ENCODE peak calls at places on chromosome 1, in six cellular contexts. One of them, this sample, is unnamed. For H3K4me1, the result is how much of the 10 kb centered on the place peaks cover.

GRCh38 chr1:42940851-42941639 is 17.6 kb downstream of the SLC2A1 start:
- DNase-seq in neuronal stem cell: no peak
- DNase-seq in uterus: no peak
- DNase-seq in spleen: peak
- DNase-seq in effector memory CD4-positive, alpha-beta T cell: no peak
- DNase-seq in CD4-positive, alpha-beta memory T cell: no peak
- DNase-seq in this sample: peak

GRCh38 chr1:63320024-63320799 is 2.2 kb upstream of the FOXD3 start:
- DNase-seq in uterus: no peak
- DNase-seq in effector memory CD4-positive, alpha-beta T cell: no peak
- DNase-seq in CD4-positive, alpha-beta memory T cell: peak
- DNase-seq in spleen: no peak
- DNase-seq in neuronal stem cell: peak
- DNase-seq in this sample: peak

GRCh38 chr1:210201671-210202070 is 30.9 kb upstream of the SERTAD4 start:
- DNase-seq in neuronal stem cell: no peak
- DNase-seq in CD4-positive, alpha-beta memory T cell: no peak
- DNase-seq in uterus: no peak
- DNase-seq in effector memory CD4-positive, alpha-beta T cell: no peak
- DNase-seq in spleen: no peak
- DNase-seq in this sample: no peak

GRCh38 chr1:2025491-2025981 is 6.4 kb downstream of the GABRD start:
- DNase-seq in CD4-positive, alpha-beta memory T cell: no peak
- DNase-seq in effector memory CD4-positive, alpha-beta T cell: no peak
- DNase-seq in neuronal stem cell: no peak
- DNase-seq in uterus: peak
- DNase-seq in spleen: peak
- DNase-seq in this sample: no peak

GRCh38 chr1:244010191-244010590 is 40.9 kb upstream of the ZBTB18 start:
- DNase-seq in CD4-positive, alpha-beta memory T cell: no peak
- DNase-seq in spleen: no peak
- DNase-seq in uterus: no peak
- DNase-seq in effector memory CD4-positive, alpha-beta T cell: no peak
- DNase-seq in neuronal stem cell: no peak
- DNase-seq in this sample: no peak

GRCh38 chr1:72433591-72433990 is 151.3 kb upstream of the NEGR1 start:
- DNase-seq in effector memory CD4-positive, alpha-beta T cell: no peak
- DNase-seq in neuronal stem cell: no peak
- DNase-seq in spleen: no peak
- DNase-seq in CD4-positive, alpha-beta memory T cell: no peak
- DNase-seq in uterus: no peak
- DNase-seq in this sample: no peak

GRCh38 chr1:24904731-24905354 is 25.2 kb downstream of the RUNX3 start:
- DNase-seq in CD4-positive, alpha-beta memory T cell: no peak
- DNase-seq in uterus: peak
- DNase-seq in spleen: peak
- DNase-seq in effector memory CD4-positive, alpha-beta T cell: no peak
- DNase-seq in neuronal stem cell: no peak
- DNase-seq in this sample: peak

GRCh38 chr1:51559064-51559500 is 40.0 kb upstream of the EPS15 start:
- DNase-seq in spleen: no peak
- DNase-seq in CD4-positive, alpha-beta memory T cell: no peak
- DNase-seq in neuronal stem cell: no peak
- DNase-seq in effector memory CD4-positive, alpha-beta T cell: no peak
- DNase-seq in uterus: no peak
- DNase-seq in this sample: no peak

GRCh38 chr1:151166506-151166956 is 587 bp downstream of the SCNM1 start:
- DNase-seq in neuronal stem cell: no peak
- DNase-seq in spleen: peak
- DNase-seq in uterus: no peak
- DNase-seq in CD4-positive, alpha-beta memory T cell: no peak
- DNase-seq in effector memory CD4-positive, alpha-beta T cell: no peak
- DNase-seq in this sample: no peak

GRCh38 chr1:221604948-221605347 is 136.9 kb downstream of the DUSP10 start:
- DNase-seq in spleen: no peak
- DNase-seq in effector memory CD4-positive, alpha-beta T cell: no peak
- DNase-seq in CD4-positive, alpha-beta memory T cell: no peak
- DNase-seq in neuronal stem cell: no peak
- DNase-seq in uterus: no peak
- DNase-seq in this sample: no peak

GRCh38 chr1:221605569-221605968 is 136.3 kb downstream of the DUSP10 start:
- DNase-seq in neuronal stem cell: no peak
- DNase-seq in uterus: no peak
- DNase-seq in CD4-positive, alpha-beta memory T cell: no peak
- DNase-seq in spleen: no peak
- DNase-seq in effector memory CD4-positive, alpha-beta T cell: no peak
- DNase-seq in this sample: no peak

GRCh38 chr1:221611930-221612777 is 129.7 kb downstream of the DUSP10 start:
- DNase-seq in spleen: no peak
- DNase-seq in neuronal stem cell: no peak
- DNase-seq in effector memory CD4-positive, alpha-beta T cell: no peak
- DNase-seq in CD4-positive, alpha-beta memory T cell: no peak
- DNase-seq in uterus: peak
- DNase-seq in this sample: no peak

GRCh38 chr1:221606216-221606615 is 135.7 kb downstream of the DUSP10 start:
- DNase-seq in neuronal stem cell: no peak
- DNase-seq in CD4-positive, alpha-beta memory T cell: no peak
- DNase-seq in effector memory CD4-positive, alpha-beta T cell: no peak
- DNase-seq in uterus: no peak
- DNase-seq in spleen: no peak
- DNase-seq in this sample: no peak

GRCh38 chr1:221608835-221609320 is 133.0 kb downstream of the DUSP10 start:
- DNase-seq in spleen: no peak
- DNase-seq in CD4-positive, alpha-beta memory T cell: no peak
- DNase-seq in uterus: no peak
- DNase-seq in effector memory CD4-positive, alpha-beta T cell: no peak
- DNase-seq in neuronal stem cell: no peak
- DNase-seq in this sample: no peak
- H3K27ac ChIP-seq in spleen: no peak
- H3K27ac ChIP-seq in CD4-positive, alpha-beta memory T cell: no peak
- H3K27ac ChIP-seq in uterus: no peak
- H3K27ac ChIP-seq in effector memory CD4-positive, alpha-beta T cell: no peak
- H3K27ac ChIP-seq in neuronal stem cell: no peak
- H3K27ac ChIP-seq in this sample: no peak

GRCh38 chr1:31764307-31765040 is at the start of gene ADGRB2:
- DNase-seq in uterus: no peak
- DNase-seq in CD4-positive, alpha-beta memory T cell: no peak
- DNase-seq in spleen: no peak
- DNase-seq in neuronal stem cell: no peak
- DNase-seq in effector memory CD4-positive, alpha-beta T cell: no peak
- DNase-seq in this sample: no peak

GRCh38 chr1:31763671-31764306 is 351 bp downstream of the ADGRB2 start:
- DNase-seq in CD4-positive, alpha-beta memory T cell: no peak
- DNase-seq in effector memory CD4-positive, alpha-beta T cell: no peak
- DNase-seq in uterus: no peak
- DNase-seq in spleen: no peak
- DNase-seq in neuronal stem cell: no peak
- DNase-seq in this sample: no peak

GRCh38 chr1:31761883-31762282 is 2.3 kb downstream of the ADGRB2 start:
- DNase-seq in CD4-positive, alpha-beta memory T cell: no peak
- DNase-seq in spleen: no peak
- DNase-seq in effector memory CD4-positive, alpha-beta T cell: no peak
- DNase-seq in uterus: no peak
- DNase-seq in neuronal stem cell: no peak
- DNase-seq in this sample: no peak

GRCh38 chr1:31762323-31762722 is 1.8 kb downstream of the ADGRB2 start:
- DNase-seq in neuronal stem cell: no peak
- DNase-seq in effector memory CD4-positive, alpha-beta T cell: no peak
- DNase-seq in spleen: no peak
- DNase-seq in CD4-positive, alpha-beta memory T cell: no peak
- DNase-seq in uterus: no peak
- DNase-seq in this sample: no peak

DNA sequence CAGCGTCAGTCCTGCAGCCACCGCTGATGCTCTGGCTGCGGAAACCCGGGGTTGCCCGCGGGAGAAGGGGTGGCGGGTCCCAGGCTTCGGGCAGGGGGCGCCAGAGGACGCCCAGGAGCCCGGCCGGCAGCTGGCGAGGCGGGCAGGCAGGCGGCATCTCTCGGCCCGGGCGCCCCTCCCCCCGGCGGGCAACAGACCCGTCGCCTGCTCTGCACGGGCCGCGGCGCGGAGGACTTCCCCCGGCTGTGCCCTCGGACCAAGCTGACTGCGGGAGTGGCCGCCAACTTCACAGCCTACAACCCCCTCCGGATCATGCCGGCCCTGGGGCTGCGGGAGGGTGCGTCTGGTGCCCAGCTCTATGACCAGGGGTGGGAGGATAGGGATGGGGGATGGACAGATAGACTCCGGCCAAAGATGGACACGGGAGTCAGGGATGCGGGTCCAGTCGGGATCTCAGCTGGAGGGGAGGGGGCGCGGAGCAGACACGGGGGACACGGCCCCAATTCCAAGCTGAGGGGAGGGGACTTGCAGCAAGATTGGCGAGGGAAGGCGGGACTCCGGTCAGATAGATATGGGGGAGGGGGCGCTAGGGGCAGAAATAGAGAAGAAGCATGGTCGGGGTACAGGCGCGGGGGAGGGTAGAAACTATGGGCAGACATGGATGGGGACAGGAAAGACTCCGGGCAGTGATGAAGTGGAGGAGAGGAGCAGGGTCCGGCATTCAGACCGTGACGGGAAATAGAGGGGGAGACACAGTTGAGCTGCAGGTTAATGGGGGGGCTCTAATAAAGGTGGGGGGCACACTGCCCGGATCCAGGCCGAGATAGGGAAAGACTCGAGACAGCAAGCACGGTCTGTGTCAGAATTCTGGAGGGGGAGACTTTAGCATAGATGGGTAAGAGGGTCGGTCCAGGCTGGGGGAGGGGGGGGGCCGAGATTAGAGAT is 1.1 kb downstream of the ADGRB2 start:
- DNase-seq in CD4-positive, alpha-beta memory T cell: peak
- DNase-seq in effector memory CD4-positive, alpha-beta T cell: peak
- DNase-seq in uterus: peak
- DNase-seq in neuronal stem cell: peak
- DNase-seq in spleen: peak
- DNase-seq in this sample: peak
- H3K4me1 ChIP-seq in CD4-positive, alpha-beta memory T cell: under half
- H3K4me1 ChIP-seq in effector memory CD4-positive, alpha-beta T cell: under half
- H3K4me1 ChIP-seq in uterus: under half
- H3K4me1 ChIP-seq in neuronal stem cell: under half
- H3K4me1 ChIP-seq in spleen: under half
- H3K4me1 ChIP-seq in this sample: under half

GRCh38 chr1:20321573-20321972 is 30.9 kb downstream of the VWA5B1 start:
- DNase-seq in CD4-positive, alpha-beta memory T cell: no peak
- DNase-seq in uterus: no peak
- DNase-seq in neuronal stem cell: no peak
- DNase-seq in spleen: peak
- DNase-seq in effector memory CD4-positive, alpha-beta T cell: no peak
- DNase-seq in this sample: no peak
- H3K27ac ChIP-seq in CD4-positive, alpha-beta memory T cell: peak
- H3K27ac ChIP-seq in uterus: no peak
- H3K27ac ChIP-seq in neuronal stem cell: no peak
- H3K27ac ChIP-seq in spleen: no peak
- H3K27ac ChIP-seq in effector memory CD4-positive, alpha-beta T cell: no peak
- H3K27ac ChIP-seq in this sample: peak

DNA sequence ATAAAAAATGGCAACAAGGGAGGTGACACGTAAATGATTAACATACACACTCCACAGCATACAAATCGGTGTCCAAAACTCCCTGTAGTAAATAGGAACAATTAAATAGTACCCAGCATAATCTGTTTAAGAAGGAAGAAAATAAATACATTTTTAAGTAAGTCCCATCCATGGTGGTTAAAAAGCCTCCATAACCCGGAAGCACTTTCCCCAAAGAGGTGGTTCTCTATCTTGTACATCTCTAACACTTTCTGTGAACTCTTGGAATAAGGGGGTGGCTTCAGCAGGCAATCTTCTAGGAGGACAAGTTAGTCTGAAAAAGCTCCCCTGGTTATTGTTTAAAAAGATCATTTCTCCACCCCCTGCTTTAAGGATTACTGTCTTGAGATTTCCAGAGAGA is 76.9 kb downstream of the PTPN14 start:
- DNase-seq in effector memory CD4-positive, alpha-beta T cell: no peak
- DNase-seq in uterus: no peak
- DNase-seq in neuronal stem cell: no peak
- DNase-seq in spleen: no peak
- DNase-seq in CD4-positive, alpha-beta memory T cell: no peak
- DNase-seq in this sample: no peak
- H3K4me1 ChIP-seq in effector memory CD4-positive, alpha-beta T cell: under half
- H3K4me1 ChIP-seq in uterus: under half
- H3K4me1 ChIP-seq in neuronal stem cell: under half
- H3K4me1 ChIP-seq in spleen: under half
- H3K4me1 ChIP-seq in CD4-positive, alpha-beta memory T cell: under half
- H3K4me1 ChIP-seq in this sample: under half

DNA sequence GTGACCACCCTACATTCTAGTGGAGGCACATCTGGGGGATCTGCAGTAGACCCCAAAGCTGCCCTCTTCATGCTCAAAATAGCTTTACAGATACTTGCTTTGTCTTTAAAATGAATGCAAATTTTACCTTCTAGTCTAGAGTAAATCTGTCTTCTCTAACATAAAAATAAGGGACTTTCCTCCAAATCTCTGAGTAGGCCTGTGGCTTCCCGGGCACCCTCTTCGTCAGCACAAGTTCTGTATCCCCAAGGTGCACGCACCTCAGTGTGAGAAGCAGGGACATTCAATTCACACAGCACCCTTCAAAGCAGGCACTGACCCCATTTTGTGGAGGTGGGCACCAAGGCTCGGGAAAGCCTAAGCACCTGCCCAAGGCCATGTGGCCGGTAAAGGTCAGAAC is 19.0 kb downstream of the MEF2D start:
- DNase-seq in spleen: no peak
- DNase-seq in neuronal stem cell: no peak
- DNase-seq in effector memory CD4-positive, alpha-beta T cell: peak
- DNase-seq in uterus: no peak
- DNase-seq in CD4-positive, alpha-beta memory T cell: no peak
- DNase-seq in this sample: no peak
- H3K27ac ChIP-seq in spleen: peak
- H3K27ac ChIP-seq in neuronal stem cell: no peak
- H3K27ac ChIP-seq in effector memory CD4-positive, alpha-beta T cell: peak
- H3K27ac ChIP-seq in uterus: peak
- H3K27ac ChIP-seq in CD4-positive, alpha-beta memory T cell: peak
- H3K27ac ChIP-seq in this sample: peak

DNA sequence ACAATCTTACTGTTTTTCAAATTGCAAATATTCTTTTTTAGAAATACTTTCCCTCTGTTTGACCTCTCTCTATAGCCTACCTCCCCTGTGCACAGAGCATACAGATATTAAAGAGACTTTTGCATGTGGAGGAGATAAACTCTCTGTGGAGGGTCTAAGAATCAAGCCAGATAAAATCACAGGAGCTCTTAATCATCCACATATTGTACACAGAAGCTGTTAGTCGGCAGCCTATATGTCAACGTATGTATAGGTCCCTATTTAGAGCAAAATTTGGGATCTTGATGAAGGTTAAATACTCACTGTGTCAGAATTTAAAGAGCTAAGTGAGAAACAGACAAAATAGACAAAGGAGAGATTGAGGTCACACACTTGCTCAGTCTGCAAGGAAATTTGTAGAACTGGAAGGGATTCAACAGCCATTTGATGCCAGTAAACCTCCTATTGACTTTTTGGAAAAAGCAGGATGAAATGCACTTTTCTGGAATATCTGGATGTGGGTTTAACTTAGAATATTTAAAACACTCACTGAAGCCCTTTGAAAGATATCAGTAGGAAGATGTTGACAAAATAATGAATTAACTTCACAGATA is 4.1 kb upstream of the IRF2BP2 start:
- DNase-seq in uterus: no peak
- DNase-seq in neuronal stem cell: no peak
- DNase-seq in CD4-positive, alpha-beta memory T cell: no peak
- DNase-seq in spleen: no peak
- DNase-seq in effector memory CD4-positive, alpha-beta T cell: no peak
- DNase-seq in this sample: no peak
- H3K4me1 ChIP-seq in uterus: under half
- H3K4me1 ChIP-seq in neuronal stem cell: under half
- H3K4me1 ChIP-seq in CD4-positive, alpha-beta memory T cell: under half
- H3K4me1 ChIP-seq in spleen: under half
- H3K4me1 ChIP-seq in effector memory CD4-positive, alpha-beta T cell: under half
- H3K4me1 ChIP-seq in this sample: under half

GRCh38 chr1:45518910-45519309 is 2.8 kb downstream of the PRDX1 start:
- DNase-seq in effector memory CD4-positive, alpha-beta T cell: no peak
- DNase-seq in CD4-positive, alpha-beta memory T cell: no peak
- DNase-seq in spleen: no peak
- DNase-seq in uterus: no peak
- DNase-seq in neuronal stem cell: no peak
- DNase-seq in this sample: no peak
- H3K27ac ChIP-seq in effector memory CD4-positive, alpha-beta T cell: no peak
- H3K27ac ChIP-seq in CD4-positive, alpha-beta memory T cell: peak
- H3K27ac ChIP-seq in spleen: peak
- H3K27ac ChIP-seq in uterus: no peak
- H3K27ac ChIP-seq in neuronal stem cell: no peak
- H3K27ac ChIP-seq in this sample: no peak